ENCODE peak calls at places on chromosomes 4 and X, in four cellular contexts. K is transverse colon, I is testis, N is thyroid gland. M is an unnamed sample. For H3K36me3, the result is how much of the 10 kb centered on the place peaks cover.

GRCh38 chrX:67692246-67692645 is 148.4 kb downstream of the AR start:
- DNase-seq in I (no peak), N (no peak), K (no peak), M (peak)

GRCh38 chrX:41963348-41963747 is 40.0 kb upstream of the CASK start:
- DNase-seq in K (no peak), N (no peak), I (no peak), M (peak)

GRCh38 chr4:107467461-107467860 is 252.6 kb downstream of the PAPSS1 start:
- DNase-seq in I (no peak), N (no peak), K (no peak), M (no peak)

GRCh38 chr4:180909279-180909678 is 1333.9 kb upstream of the TENM3 start:
- DNase-seq in K (no peak), I (no peak), N (no peak), M (peak)

GRCh38 chr4:48360285-48360965 is 19.1 kb downstream of the SLAIN2 start:
- DNase-seq in K (no peak), N (no peak), I (no peak), M (no peak)

GRCh38 chr4:56215138-56215793 is 172.0 kb downstream of the AASDH start:
- DNase-seq in N (no peak), I (no peak), K (no peak), M (no peak)

GRCh38 chr4:142850478-142850877 is 4.4 kb upstream of the INPP4B start:
- DNase-seq in I (no peak), N (no peak), K (no peak), M (peak)

GRCh38 chrX:104156630-104157529 is at the start of gene SLC25A53:
- DNase-seq in I (peak), K (peak), N (peak), M (peak)

GRCh38 chr4:187333151-187333550 is 609.5 kb upstream of the FAT1 start:
- DNase-seq in N (no peak), I (no peak), K (no peak), M (no peak)

GRCh38 chr4:1069394-1069793 is 44.0 kb downstream of the RNF212 start:
- DNase-seq in N (no peak), I (no peak), K (no peak), M (no peak)

GRCh38 chr4:147447820-147448219 is 33.1 kb upstream of the EDNRA start:
- DNase-seq in K (no peak), I (no peak), N (no peak), M (no peak)

GRCh38 chr4:152572417-152573086 is 36.7 kb upstream of the FBXW7 start:
- DNase-seq in K (no peak), N (no peak), I (no peak), M (peak)

GRCh38 chrX:105136786-105137185 is 83.7 kb downstream of the TEX13A start:
- DNase-seq in N (no peak), K (no peak), I (no peak), M (no peak)

GRCh38 chr4:54657194-54657555 is 582 bp upstream of the KIT start:
- DNase-seq in I (peak), N (peak), K (no peak), M (peak)

GRCh38 chr4:140343303-140343702 is 30.1 kb upstream of the SCOC start:
- DNase-seq in I (no peak), N (peak), K (peak), M (peak)

GRCh38 chr4:123599061-123599919 is 202.7 kb downstream of the SPRY1 start:
- DNase-seq in I (no peak), N (no peak), K (no peak), M (no peak)

GRCh38 chr4:118173956-118174355 is 139.7 kb downstream of the NDST3 start:
- DNase-seq in N (no peak), I (no peak), K (no peak), M (peak)

GRCh38 chr4:99033956-99034355 is 38.4 kb downstream of the METAP1 start:
- DNase-seq in I (no peak), N (no peak), K (no peak), M (peak)

GRCh38 chr4:188270273-188271069 is 131.2 kb downstream of the TRIML1 start:
- DNase-seq in N (no peak), I (no peak), K (no peak), M (no peak)

GRCh38 chr4:15314974-15315373 is 112.9 kb upstream of the C1QTNF7 start:
- DNase-seq in I (no peak), N (no peak), K (no peak), M (no peak)

GRCh38 chr4:118918388-118918787 is 29.7 kb downstream of the SYNPO2 start:
- DNase-seq in N (peak), K (no peak), I (peak), M (peak)

GRCh38 chr4:111631157-111631999 is 513.9 kb upstream of the FAM241A start:
- DNase-seq in K (no peak), N (no peak), I (no peak), M (peak)

GRCh38 chrX:50988649-50989048 is 78.1 kb downstream of the BMP15 start:
- DNase-seq in I (peak), N (peak), K (no peak), M (peak)

GRCh38 chr4:54550415-54551171 is 107.2 kb upstream of the KIT start:
- DNase-seq in N (peak), I (no peak), K (no peak), M (no peak)

GRCh38 chr4:76279462-76279861 is 27.1 kb upstream of the STBD1 start:
- DNase-seq in I (no peak), K (no peak), N (no peak), M (no peak)

GRCh38 chr4:98685225-98686045 is 27.0 kb upstream of the TSPAN5 start:
- DNase-seq in I (no peak), K (no peak), N (no peak), M (no peak)

GRCh38 chr4:155787113-155787710 is 28.4 kb downstream of the GUCY1B1 start:
- DNase-seq in N (peak), I (no peak), K (no peak), M (peak)

DNA sequence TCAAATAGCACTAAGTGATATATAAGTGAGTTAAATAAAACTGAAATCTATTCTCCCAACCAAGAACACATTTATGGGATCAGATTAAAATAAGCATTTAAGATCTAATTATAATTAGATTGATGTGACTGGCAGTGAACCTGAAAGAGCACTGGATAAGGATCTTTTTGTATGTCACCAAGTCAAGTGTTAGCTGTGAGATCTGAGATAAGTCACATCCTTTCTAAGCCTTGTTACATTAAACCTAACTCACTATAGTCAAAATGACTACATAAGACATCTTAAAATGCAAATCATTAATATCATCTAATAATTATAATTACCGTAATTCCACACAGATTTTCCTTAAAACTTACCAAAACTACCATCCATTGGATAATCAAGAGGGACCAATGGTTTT is 1.6 kb downstream of the CCNA2 start:
- DNase-seq in N (no peak), K (no peak), I (no peak), M (no peak)
- H3K36me3 ChIP-seq in N (under half), K (under half), I (under half), M (under half)

GRCh38 chr4:61408861-61409260 is 208.7 kb downstream of the ADGRL3 start:
- DNase-seq in N (no peak), K (no peak), I (no peak), M (no peak)

GRCh38 chr4:61406677-61407076 is 206.6 kb downstream of the ADGRL3 start:
- DNase-seq in K (no peak), N (no peak), I (no peak), M (no peak)

GRCh38 chr4:61405307-61405706 is 205.2 kb downstream of the ADGRL3 start:
- DNase-seq in I (no peak), N (no peak), K (no peak), M (no peak)

GRCh38 chr4:61411241-61411640 is 211.1 kb downstream of the ADGRL3 start:
- DNase-seq in N (no peak), I (no peak), K (no peak), M (no peak)

DNA sequence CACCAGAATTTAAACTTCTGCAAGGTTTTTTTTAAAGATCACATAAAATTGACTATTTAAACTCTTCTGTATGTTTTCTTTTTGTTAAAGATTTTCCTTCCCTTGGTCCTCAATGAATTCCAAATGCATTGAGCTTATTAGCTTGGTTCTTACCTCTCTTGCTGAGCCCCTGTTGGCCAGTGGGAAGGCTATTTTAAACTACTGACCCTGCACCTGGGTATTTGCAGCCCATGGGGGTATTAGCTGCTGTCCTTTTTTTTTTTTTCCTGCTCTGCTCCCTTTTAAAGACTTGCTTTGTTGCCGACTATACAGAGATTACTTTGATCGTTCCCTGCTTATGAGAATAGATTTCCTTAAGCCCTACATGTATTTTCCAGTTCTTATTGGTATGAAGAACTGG is 208.0 kb downstream of the ADGRL3 start:
- DNase-seq in I (no peak), N (no peak), K (no peak), M (no peak)
- H3K27ac ChIP-seq in I (no peak), N (no peak), K (no peak), M (no peak)

GRCh38 chr4:38674206-38675144 is 10.5 kb downstream of the KLF3 start:
- DNase-seq in N (peak), K (no peak), I (no peak), M (no peak)
- H3K4me3 ChIP-seq in N (no peak), K (no peak), I (no peak), M (no peak)

GRCh38 chrX:1598021-1598875 is 6.8 kb downstream of the AKAP17A start:
- DNase-seq in K (no peak), I (no peak), N (no peak), M (no peak)

GRCh38 chrX:1598876-1599790 is 7.7 kb downstream of the AKAP17A start:
- DNase-seq in I (no peak), N (no peak), K (no peak), M (no peak)

GRCh38 chrX:1595711-1596060 is 4.3 kb downstream of the AKAP17A start:
- DNase-seq in K (no peak), N (no peak), I (no peak), M (no peak)

GRCh38 chrX:1596676-1597344 is 5.4 kb downstream of the AKAP17A start:
- DNase-seq in N (no peak), K (no peak), I (no peak), M (no peak)

GRCh38 chrX:1597345-1598020 is 6.1 kb downstream of the AKAP17A start:
- DNase-seq in K (no peak), N (no peak), I (no peak), M (no peak)
- H3K36me3 ChIP-seq in K (under half), N (half or more), I (under half), M (under half)

GRCh38 chr4:30867427-30867826 is 147.3 kb downstream of the PCDH7 start:
- DNase-seq in I (no peak), K (peak), N (no peak), M (no peak)
- H3K27ac ChIP-seq in I (no peak), K (peak), N (no peak), M (peak)

GRCh38 chr4:80188801-80189458 is 8.4 kb upstream of the PRDM8 start:
- DNase-seq in N (no peak), K (no peak), I (no peak), M (no peak)

GRCh38 chr4:80188457-80188800 is 8.9 kb upstream of the PRDM8 start:
- DNase-seq in K (no peak), N (no peak), I (no peak), M (no peak)

GRCh38 chr4:80189581-80189955 is 7.7 kb upstream of the PRDM8 start:
- DNase-seq in K (no peak), I (no peak), N (no peak), M (no peak)

GRCh38 chr4:80192252-80192866 is 4.9 kb upstream of the PRDM8 start:
- DNase-seq in N (no peak), K (no peak), I (no peak), M (no peak)

GRCh38 chr4:80189956-80190671 is 7.2 kb upstream of the PRDM8 start:
- DNase-seq in N (no peak), K (no peak), I (no peak), M (peak)
- H3K4me3 ChIP-seq in N (no peak), K (no peak), I (no peak), M (no peak)

DNA sequence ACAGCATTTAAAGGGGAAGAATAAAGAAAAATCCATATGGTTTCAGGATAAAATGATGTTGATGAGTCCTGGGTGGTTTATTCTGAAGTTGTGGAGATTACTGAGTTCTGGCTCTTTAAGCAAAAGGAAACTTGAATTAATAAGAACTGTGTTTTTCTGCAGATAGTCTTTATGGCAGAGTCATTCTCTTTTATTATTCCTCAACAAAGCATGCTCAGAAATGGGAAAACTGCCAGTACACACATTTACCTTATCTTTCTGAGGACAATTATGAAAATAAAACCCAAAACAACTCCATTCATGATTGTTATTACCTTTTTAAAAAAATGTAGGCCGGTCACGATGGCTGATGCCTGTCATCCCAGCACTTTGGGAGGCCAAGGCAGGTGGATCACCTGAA is 58.5 kb downstream of the ADD1 start:
- DNase-seq in N (no peak), K (no peak), I (no peak), M (peak)
- H3K36me3 ChIP-seq in N (half or more), K (under half), I (under half), M (half or more)

DNA sequence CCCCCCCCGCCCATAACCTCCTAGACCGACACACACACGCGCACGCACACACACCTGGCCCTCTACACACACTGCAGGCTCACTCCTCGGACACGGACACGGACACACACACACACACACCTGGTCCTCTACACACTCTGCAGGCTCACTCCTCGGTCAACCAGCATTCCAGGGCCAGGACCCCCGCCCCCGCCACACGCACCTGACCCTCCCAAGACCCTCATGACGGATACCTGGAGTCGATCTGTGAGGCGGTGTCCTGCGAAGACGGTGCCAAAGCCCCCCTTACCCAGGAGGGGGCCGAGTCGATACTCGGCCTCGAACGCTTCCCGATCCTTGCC is 551 bp downstream of the PIM2 start:
- DNase-seq in K (no peak), N (no peak), I (no peak), M (no peak)
- H3K27ac ChIP-seq in K (peak), N (peak), I (peak), M (no peak)

GRCh38 chr4:124940387-124940786 is 227.9 kb upstream of the ANKRD50 start:
- DNase-seq in I (no peak), K (no peak), N (no peak), M (peak)
- H3K4me3 ChIP-seq in I (no peak), K (no peak), N (no peak), M (no peak)

GRCh38 chr4:38105475-38105874 is 145.3 kb downstream of the PTTG2 start:
- DNase-seq in N (no peak), I (no peak), K (no peak), M (no peak)
- H3K36me3 ChIP-seq in N (under half), I (under half), K (under half), M (under half)

M was measured in cardiac muscle cell.